ENCODE peak calls at places on chromosome 20, in four cellular contexts. W is mesothelial cell of epicardium, X is ascending aorta, I is A549. Z is an unnamed sample.

GRCh38 chr20:10953437-10953836 is 279.6 kb upstream of the JAG1 start:
- DNase-seq in W (no peak), X (no peak), I (no peak), Z (no peak)

GRCh38 chr20:13648291-13648690 is 9.6 kb upstream of the TASP1 start:
- DNase-seq in W (no peak), X (no peak), I (no peak), Z (no peak)

GRCh38 chr20:36270744-36271638 is 34.7 kb downstream of the AAR2 start:
- DNase-seq in W (no peak), X (no peak), I (no peak), Z (no peak)

GRCh38 chr20:45905505-45906079 is 6.4 kb downstream of the PLTP start:
- DNase-seq in W (no peak), X (no peak), I (peak), Z (no peak)

GRCh38 chr20:10113746-10114145 is 79.0 kb downstream of the ANKEF1 start:
- DNase-seq in W (no peak), X (no peak), I (no peak), Z (no peak)

GRCh38 chr20:36573798-36574277 is 441 bp downstream of the TGIF2 start:
- DNase-seq in W (peak), X (peak), I (no peak), Z (no peak)

GRCh38 chr20:47999166-47999565 is 213.9 kb upstream of the SULF2 start:
- DNase-seq in W (no peak), X (no peak), I (no peak), Z (no peak)

GRCh38 chr20:56429496-56429895 is 17.4 kb downstream of the CASS4 start:
- DNase-seq in W (no peak), X (no peak), I (no peak), Z (no peak)

GRCh38 chr20:48489656-48490055 is 338.1 kb downstream of the PREX1 start:
- DNase-seq in W (no peak), X (peak), I (no peak), Z (no peak)

GRCh38 chr20:15842872-15843271 is 730.4 kb downstream of the KIF16B start:
- DNase-seq in W (no peak), X (no peak), I (no peak), Z (no peak)

GRCh38 chr20:51803157-51803854 is 985 bp upstream of the SALL4 start:
- DNase-seq in W (no peak), X (no peak), I (no peak), Z (no peak)

GRCh38 chr20:9831032-9831431 is 7.8 kb downstream of the PAK5 start:
- DNase-seq in W (no peak), X (no peak), I (no peak), Z (no peak)

GRCh38 chr20:20956586-20956985 is 149.6 kb downstream of the LINC00237 start:
- DNase-seq in W (no peak), X (no peak), I (no peak), Z (no peak)

GRCh38 chr20:58910473-58910872 is 58.0 kb downstream of the GNAS start:
- DNase-seq in W (no peak), X (no peak), I (no peak), Z (no peak)

GRCh38 chr20:40945754-40946451 is 82.7 kb upstream of the TOP1 start:
- DNase-seq in W (peak), X (no peak), I (peak), Z (peak)

GRCh38 chr20:15319444-15319843 is 982.0 kb upstream of the FLRT3 start:
- DNase-seq in W (no peak), X (no peak), I (no peak), Z (no peak)

GRCh38 chr20:62258499-62259293 is 20.4 kb downstream of the OSBPL2 start:
- DNase-seq in W (no peak), X (peak), I (no peak), Z (no peak)

GRCh38 chr20:20611165-20611564 is 101.3 kb downstream of the RALGAPA2 start:
- DNase-seq in W (no peak), X (no peak), I (no peak), Z (no peak)

GRCh38 chr20:44738779-44739477 is 6.7 kb upstream of the KCNK15 start:
- DNase-seq in W (no peak), X (peak), I (peak), Z (peak)

GRCh38 chr20:34022843-34023234 is 29.1 kb downstream of the RALY start:
- DNase-seq in W (no peak), X (no peak), I (no peak), Z (no peak)

GRCh38 chr20:64041040-64041780 is 5.2 kb downstream of the C20orf204 start:
- DNase-seq in W (no peak), X (no peak), I (no peak), Z (no peak)

GRCh38 chr20:38962044-38962897 is at the start of gene DHX35:
- DNase-seq in W (peak), X (peak), I (peak), Z (peak)
- TF ChIP-seq CTCF in W (no peak), X (peak), I (peak), Z (no peak)

GRCh38 chr20:3696200-3696599 is 14.4 kb upstream of the ADAM33 start:
- DNase-seq in W (no peak), X (no peak), I (no peak), Z (no peak)
- TF ChIP-seq CTCF in W (peak), X (peak), I (peak), Z (no peak)

GRCh38 chr20:35093245-35093884 is 758 bp upstream of the TRPC4AP start:
- DNase-seq in W (no peak), X (no peak), I (peak), Z (no peak)

GRCh38 chr20:35088231-35088794 is 4.3 kb downstream of the TRPC4AP start:
- DNase-seq in W (no peak), X (no peak), I (no peak), Z (no peak)

GRCh38 chr20:35091808-35092523 is 641 bp downstream of the TRPC4AP start:
- DNase-seq in W (no peak), X (no peak), I (no peak), Z (no peak)

GRCh38 chr20:35087355-35087754 is 5.3 kb downstream of the TRPC4AP start:
- DNase-seq in W (no peak), X (no peak), I (no peak), Z (peak)

DNA sequence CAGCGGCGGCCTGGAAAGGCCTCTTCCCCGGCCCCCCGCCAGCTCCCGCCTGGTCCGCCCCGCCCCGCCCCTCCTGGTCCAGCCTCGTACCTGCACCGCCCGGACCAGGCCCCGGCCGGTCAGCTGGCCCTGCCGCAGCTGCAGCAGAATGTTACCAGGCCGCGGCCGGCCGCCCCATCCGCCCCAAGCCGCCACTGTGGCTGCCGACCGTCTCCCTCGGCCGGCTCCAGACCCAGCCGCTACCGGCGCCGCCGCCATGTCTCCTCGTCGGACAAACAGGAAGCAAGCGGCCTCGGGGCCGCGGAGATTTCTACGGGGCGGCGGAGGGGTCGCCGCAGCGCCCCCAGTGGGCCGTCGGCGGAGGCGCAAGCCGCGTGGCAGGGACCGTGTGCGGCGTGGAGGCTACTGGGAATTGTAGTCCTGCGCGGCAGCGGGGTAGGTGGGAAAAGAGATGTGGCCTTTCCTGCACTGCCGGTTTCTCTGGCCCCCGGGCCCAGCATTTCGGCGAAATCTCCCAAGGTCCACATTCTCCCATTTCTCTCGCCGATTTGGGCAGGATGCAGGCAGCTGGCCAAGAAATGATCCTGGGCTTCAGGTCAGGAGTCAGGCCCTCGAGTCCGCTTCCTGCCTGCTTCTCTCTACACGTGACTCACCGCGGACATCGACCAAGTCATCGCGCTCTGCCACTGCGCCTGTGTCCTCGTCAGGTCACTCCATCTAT is at the start of gene TRPC4AP:
- DNase-seq in W (peak), X (peak), I (peak), Z (peak)
- TF ChIP-seq CTCF in W (peak), X (peak), I (peak), Z (peak)

DNA sequence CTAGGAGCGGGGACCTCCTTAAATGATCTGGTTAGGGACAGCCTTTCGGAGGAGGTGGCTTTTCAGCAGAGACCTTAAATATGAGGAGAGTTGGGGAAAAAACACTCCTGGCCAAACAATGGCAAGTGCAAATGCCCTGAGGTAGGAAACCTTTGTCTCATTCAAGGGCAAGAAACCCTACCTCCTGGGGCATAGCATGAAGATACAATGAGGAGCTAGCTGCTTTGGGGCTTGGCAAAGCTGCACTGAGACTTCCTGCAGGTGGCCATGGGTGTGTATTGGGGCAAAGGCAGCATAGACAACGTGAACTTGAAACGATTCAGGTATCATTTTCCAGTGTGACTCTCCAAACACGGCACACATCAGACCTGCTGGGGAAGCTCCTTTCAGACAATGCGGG is 30.7 kb downstream of the PMEPA1 start:
- DNase-seq in W (no peak), X (no peak), I (no peak), Z (no peak)
- TF ChIP-seq CTCF in W (no peak), X (no peak), I (no peak), Z (no peak)